ENCODE peak calls at places on chromosome 4, in four cellular contexts. K, Q, X and V are unnamed samples.
A peak's percentile ranks its signal among the peaks of the same experiment; 100 is the strongest.

GRCh38 chr4:140427919-140428471 is 547 bp upstream of the CLGN start:
- DNase-seq in Q (no peak), K (no peak), X (no peak), V (no peak)

GRCh38 chr4:57581200-57581599 is 471.0 kb upstream of the IGFBP7 start:
- DNase-seq in K (no peak), X (no peak), Q (no peak), V (no peak)

GRCh38 chr4:148445071-148445902 is 3.1 kb upstream of the NR3C2 start:
- DNase-seq in Q (peak; percentile 79), K (peak; percentile 60), X (peak; percentile 61), V (no peak)

GRCh38 chr4:13541720-13542576 is 2.4 kb downstream of the NKX3-2 start:
- DNase-seq in X (peak; percentile 28), Q (no peak), K (no peak), V (peak; percentile 89)

GRCh38 chr4:75158451-75158850 is 225.5 kb downstream of the PARM1 start:
- DNase-seq in K (no peak), X (no peak), Q (no peak), V (no peak)

GRCh38 chr4:89511776-89512175 is 204.2 kb upstream of the GPRIN3 start:
- DNase-seq in K (no peak), X (no peak), Q (no peak), V (no peak)

GRCh38 chr4:181148470-181148869 is 1094.7 kb upstream of the TENM3 start:
- DNase-seq in Q (no peak), X (no peak), K (no peak), V (no peak)

GRCh38 chr4:68271851-68272756 is 26.6 kb upstream of the TMPRSS11B start:
- DNase-seq in Q (no peak), X (no peak), K (peak; percentile 43), V (no peak)

GRCh38 chr4:105623099-105623498 is 70.7 kb downstream of the ARHGEF38 start:
- DNase-seq in K (no peak), Q (no peak), X (no peak), V (no peak)

GRCh38 chr4:110636677-110637407 is 14.0 kb upstream of the PITX2 start:
- DNase-seq in K (peak; percentile 77), Q (no peak), X (no peak), V (no peak)

GRCh38 chr4:156954598-156954997 is 17.0 kb downstream of the PDGFC start:
- DNase-seq in X (no peak), K (peak; percentile 21), Q (no peak), V (no peak)

GRCh38 chr4:3389879-3390840 is 51.6 kb upstream of the HGFAC start:
- DNase-seq in X (no peak), Q (no peak), K (no peak), V (no peak)

GRCh38 chr4:7784131-7784870 is 155.4 kb downstream of the AFAP1 start:
- DNase-seq in Q (no peak), X (no peak), K (no peak), V (no peak)

GRCh38 chr4:4394644-4395043 is 7.7 kb downstream of the NSG1 start:
- DNase-seq in X (no peak), Q (no peak), K (no peak), V (no peak)

GRCh38 chr4:4855293-4856070 is 4.0 kb upstream of the MSX1 start:
- DNase-seq in K (no peak), Q (no peak), X (no peak), V (no peak)

GRCh38 chr4:54192811-54193210 is 36.3 kb upstream of the PDGFRA start:
- DNase-seq in Q (no peak), X (no peak), K (no peak), V (no peak)

GRCh38 chr4:156291317-156291716 is 337.7 kb upstream of the CTSO start:
- DNase-seq in X (no peak), Q (no peak), K (no peak), V (no peak)

GRCh38 chr4:138542191-138542771 is 300.1 kb upstream of the SLC7A11 start:
- DNase-seq in K (no peak), Q (no peak), X (no peak), V (no peak)

GRCh38 chr4:28436191-28437080 is 1575.8 kb downstream of the STIM2 start:
- DNase-seq in K (no peak), Q (no peak), X (no peak), V (no peak)

GRCh38 chr4:35342833-35343232 is 901.5 kb downstream of the ARAP2 start:
- DNase-seq in X (no peak), Q (no peak), K (no peak), V (no peak)

GRCh38 chr4:40335508-40335860 is 351 bp downstream of the CHRNA9 start:
- DNase-seq in K (no peak), X (no peak), Q (no peak), V (no peak)

GRCh38 chr4:147616849-147617172 is 386 bp upstream of the TMEM184C start:
- DNase-seq in K (no peak), Q (no peak), X (no peak), V (peak; percentile 77)

GRCh38 chr4:147037089-147037488 is 91.4 kb upstream of the TTC29 start:
- DNase-seq in K (no peak), Q (no peak), X (no peak), V (no peak)

GRCh38 chr4:6727943-6728250 is 11.9 kb downstream of the BLOC1S4 start:
- DNase-seq in X (no peak), Q (no peak), K (no peak), V (no peak)

GRCh38 chr4:106522839-106523238 is 154.3 kb upstream of the GIMD1 start:
- DNase-seq in Q (no peak), K (peak; percentile 12), X (no peak), V (no peak)

GRCh38 chr4:95510145-95510544 is 38.6 kb downstream of the UNC5C start:
- DNase-seq in K (no peak), Q (no peak), X (no peak), V (no peak)

GRCh38 chr4:77075869-77076801 is at the start of gene CCNI:
- DNase-seq in Q (peak; percentile 98), X (peak; percentile 95), K (peak; percentile 93), V (peak; percentile 98)

GRCh38 chr4:5824227-5824626 is 68.7 kb downstream of the CRMP1 start:
- DNase-seq in K (no peak), X (no peak), Q (no peak), V (no peak)

GRCh38 chr4:167903291-167903721 is 189.0 kb upstream of the ANXA10 start:
- DNase-seq in Q (no peak), K (no peak), X (no peak), V (no peak)